ENCODE peak calls at places on chromosomes 13 and 19, in four cellular contexts. One of them, this sample, is unnamed.

GRCh38 chr19:56085571-56086275 is 35.4 kb downstream of the ZNF787 start:
- DNase-seq in iPS-NIHi11: no peak
- DNase-seq in foreskin fibroblast: peak; percentile 48
- DNase-seq in H4: no peak
- DNase-seq in this sample: no peak

GRCh38 chr13:49776871-49777270 is 15.6 kb downstream of the KPNA3 start:
- DNase-seq in iPS-NIHi11: no peak
- DNase-seq in foreskin fibroblast: peak; percentile 48
- DNase-seq in H4: no peak
- DNase-seq in this sample: no peak

GRCh38 chr19:10752237-10752912 is 34.5 kb downstream of the DNM2 start:
- DNase-seq in H4: no peak
- DNase-seq in iPS-NIHi11: no peak
- DNase-seq in foreskin fibroblast: no peak
- DNase-seq in this sample: no peak

GRCh38 chr19:56507446-56508281 is at the start of gene ZNF471:
- DNase-seq in H4: peak; percentile 99
- DNase-seq in iPS-NIHi11: peak; percentile 92
- DNase-seq in foreskin fibroblast: peak; percentile 100
- DNase-seq in this sample: no peak

GRCh38 chr13:95741584-95742563 is 64.9 kb downstream of the DNAJC3 start:
- DNase-seq in H4: no peak
- DNase-seq in iPS-NIHi11: no peak
- DNase-seq in foreskin fibroblast: no peak
- DNase-seq in this sample: no peak

GRCh38 chr13:99305180-99305965 is 1.8 kb downstream of the GPR183 start:
- DNase-seq in iPS-NIHi11: no peak
- DNase-seq in foreskin fibroblast: no peak
- DNase-seq in H4: no peak
- DNase-seq in this sample: no peak

GRCh38 chr19:1608414-1609391 is 3.4 kb upstream of the UQCR11 start:
- DNase-seq in iPS-NIHi11: no peak
- DNase-seq in foreskin fibroblast: peak; percentile 42
- DNase-seq in H4: no peak
- DNase-seq in this sample: no peak

GRCh38 chr19:48933382-48933932 is at the start of gene DHDH:
- DNase-seq in H4: peak; percentile 62
- DNase-seq in iPS-NIHi11: peak; percentile 96
- DNase-seq in foreskin fibroblast: peak; percentile 76
- DNase-seq in this sample: peak; percentile 97

GRCh38 chr13:97574926-97575325 is 141.0 kb downstream of the RAP2A start:
- DNase-seq in H4: peak; percentile 28
- DNase-seq in iPS-NIHi11: peak; percentile 41
- DNase-seq in foreskin fibroblast: peak; percentile 20
- DNase-seq in this sample: peak; percentile 8

GRCh38 chr13:37068962-37069361 is 9.5 kb upstream of the SUPT20H start:
- DNase-seq in foreskin fibroblast: peak; percentile 37
- DNase-seq in iPS-NIHi11: no peak
- DNase-seq in H4: no peak
- DNase-seq in this sample: peak; percentile 25

GRCh38 chr13:106847049-106847448 is 279.1 kb upstream of the ARGLU1 start:
- DNase-seq in iPS-NIHi11: no peak
- DNase-seq in foreskin fibroblast: peak; percentile 3
- DNase-seq in H4: no peak
- DNase-seq in this sample: peak; percentile 18

GRCh38 chr19:29842471-29843179 is 30.8 kb downstream of the CCNE1 start:
- DNase-seq in iPS-NIHi11: no peak
- DNase-seq in foreskin fibroblast: no peak
- DNase-seq in H4: no peak
- DNase-seq in this sample: no peak

GRCh38 chr13:98507060-98507797 is 69.7 kb downstream of the STK24 start:
- DNase-seq in iPS-NIHi11: peak; percentile 59
- DNase-seq in H4: no peak
- DNase-seq in foreskin fibroblast: peak; percentile 60
- DNase-seq in this sample: peak; percentile 54

GRCh38 chr13:107956889-107957288 is 258.4 kb downstream of the LIG4 start:
- DNase-seq in H4: no peak
- DNase-seq in foreskin fibroblast: no peak
- DNase-seq in iPS-NIHi11: no peak
- DNase-seq in this sample: no peak

GRCh38 chr19:19213822-19214558 is 2.2 kb downstream of the NCAN start:
- DNase-seq in iPS-NIHi11: no peak
- DNase-seq in H4: no peak
- DNase-seq in foreskin fibroblast: no peak
- DNase-seq in this sample: no peak

GRCh38 chr13:97076898-97077297 is 82.6 kb upstream of the OXGR1 start:
- DNase-seq in iPS-NIHi11: no peak
- DNase-seq in H4: no peak
- DNase-seq in foreskin fibroblast: peak; percentile 31
- DNase-seq in this sample: no peak

GRCh38 chr19:17209126-17210036 is 5.8 kb upstream of the USE1 start:
- DNase-seq in H4: no peak
- DNase-seq in iPS-NIHi11: peak; percentile 96
- DNase-seq in foreskin fibroblast: peak; percentile 42
- DNase-seq in this sample: peak; percentile 63

GRCh38 chr19:51664131-51664530 is 17.5 kb upstream of the SIGLEC14 start:
- DNase-seq in iPS-NIHi11: no peak
- DNase-seq in foreskin fibroblast: no peak
- DNase-seq in H4: no peak
- DNase-seq in this sample: no peak

GRCh38 chr13:49791753-49792549 is 531 bp downstream of the KPNA3 start:
- DNase-seq in iPS-NIHi11: peak; percentile 64
- DNase-seq in foreskin fibroblast: peak; percentile 68
- DNase-seq in H4: no peak
- DNase-seq in this sample: peak; percentile 60